ENCODE peak calls at places on chromosomes 16 and 17, in nine cellular contexts. Q is HepG2, D is PC-3, B is lower lobe of right lung, L is Caco-2, P is ascending aorta, Y is K562, K is suprapubic skin, V is GM23248. E is an unnamed sample.
A peak's percentile ranks its signal among the peaks of the same experiment; 100 is the strongest.

GRCh38 chr17:79434215-79434614 is 176.6 kb downstream of the RBFOX3 start:
- DNase-seq in V (no peak), B (no peak), Y (no peak), D (no peak), Q (no peak), L (no peak), P (no peak), K (no peak), E (no peak)

GRCh38 chr17:64262125-64262421 is 987 bp downstream of the TEX2 start:
- DNase-seq in D (no peak), Q (peak; percentile 41), V (no peak), Y (no peak), B (no peak), K (no peak), P (no peak), L (no peak), E (no peak)

GRCh38 chr16:57016301-57016700 is 26.9 kb downstream of the NLRC5 start:
- DNase-seq in Q (no peak), D (no peak), Y (no peak), P (no peak), L (no peak), K (no peak), B (no peak), V (no peak), E (no peak)

GRCh38 chr17:13143001-13143400 is 125.2 kb upstream of the ELAC2 start:
- DNase-seq in Y (no peak), L (no peak), K (no peak), P (no peak), B (no peak), D (no peak), Q (no peak), V (no peak), E (no peak)

GRCh38 chr16:57761301-57761700 is 25.7 kb downstream of the KATNB1 start:
- DNase-seq in V (no peak), D (no peak), Y (no peak), L (no peak), Q (no peak), P (no peak), B (peak; percentile 30), K (no peak), E (no peak)

GRCh38 chr16:2857451-2858244 is at the start of gene PRSS22:
- DNase-seq in D (peak; percentile 66), Y (no peak), P (no peak), B (peak; percentile 81), K (no peak), L (peak; percentile 93), V (peak; percentile 25), Q (no peak), E (peak; percentile 53)

GRCh38 chr16:87681990-87682570 is 79.8 kb downstream of the JPH3 start:
- DNase-seq in B (no peak), V (peak; percentile 85), Q (peak; percentile 42), D (no peak), L (peak; percentile 42), P (no peak), Y (peak; percentile 58), K (no peak), E (no peak)

GRCh38 chr16:55662641-55663040 is 6.9 kb downstream of the SLC6A2 start:
- DNase-seq in B (no peak), L (no peak), Y (no peak), K (peak; percentile 74), Q (no peak), V (no peak), D (no peak), P (no peak), E (no peak)

GRCh38 chr17:1800240-1800639 is 29.5 kb downstream of the SMYD4 start:
- DNase-seq in B (no peak), L (no peak), K (no peak), P (peak; percentile 38), Q (no peak), V (no peak), Y (no peak), D (no peak), E (no peak)

GRCh38 chr16:53509906-53510703 is 7.1 kb upstream of the AKTIP start:
- DNase-seq in V (peak; percentile 79), Y (peak; percentile 76), L (peak; percentile 79), B (peak; percentile 82), K (peak; percentile 87), Q (peak; percentile 67), P (peak; percentile 80), D (peak; percentile 74), E (peak; percentile 77)

GRCh38 chr17:73485130-73485529 is 159.1 kb downstream of the SDK2 start:
- DNase-seq in P (no peak), D (no peak), B (no peak), L (no peak), V (no peak), Y (no peak), Q (no peak), K (no peak), E (no peak)

GRCh38 chr16:57300387-57301125 is 16.1 kb upstream of the PLLP start:
- DNase-seq in K (peak; percentile 99), P (peak; percentile 100), B (peak; percentile 99), D (peak; percentile 97), Q (peak; percentile 99), V (peak; percentile 100), Y (peak; percentile 97), L (peak; percentile 99), E (peak; percentile 100)

GRCh38 chr16:1701216-1701878 is 4.6 kb upstream of the MAPK8IP3 start:
- DNase-seq in K (no peak), L (no peak), B (no peak), Q (no peak), D (no peak), V (no peak), P (no peak), Y (no peak), E (no peak)

GRCh38 chr16:85061566-85061965 is 34.0 kb downstream of the KIAA0513 start:
- DNase-seq in Y (no peak), B (peak; percentile 85), Q (no peak), L (no peak), P (no peak), K (no peak), V (no peak), D (no peak), E (no peak)

GRCh38 chr17:14019186-14019956 is 49.9 kb upstream of the COX10 start:
- DNase-seq in D (peak; percentile 74), Y (peak; percentile 9), B (no peak), P (no peak), V (peak; percentile 62), L (no peak), K (no peak), Q (no peak), E (no peak)

GRCh38 chr17:36506831-36507230 is 20.4 kb downstream of the ZNHIT3 start:
- DNase-seq in B (no peak), L (no peak), V (no peak), Q (no peak), Y (no peak), K (no peak), P (no peak), D (no peak), E (no peak)

GRCh38 chr17:38538906-38539305 is 66.8 kb downstream of the SRCIN1 start:
- DNase-seq in D (peak; percentile 3), P (no peak), Q (no peak), V (no peak), Y (no peak), B (no peak), L (no peak), K (no peak), E (no peak)

GRCh38 chr16:67667434-67667816 is 811 bp downstream of the C16orf86 start:
- DNase-seq in P (no peak), V (no peak), D (no peak), Q (no peak), B (no peak), Y (no peak), K (no peak), L (no peak), E (no peak)

GRCh38 chr16:67669499-67670101 is 3.0 kb downstream of the C16orf86 start:
- DNase-seq in Y (no peak), Q (no peak), V (no peak), D (no peak), B (peak; percentile 30), L (no peak), K (no peak), P (no peak), E (no peak)

GRCh38 chr16:67668495-67669157 is 2.0 kb downstream of the C16orf86 start:
- DNase-seq in D (no peak), V (peak; percentile 20), Y (peak; percentile 68), K (no peak), L (no peak), Q (no peak), B (peak; percentile 49), P (no peak), E (no peak)

GRCh38 chr16:67666538-67667433 is at the start of the genes C16orf86 and ENKD1:
- DNase-seq in B (peak; percentile 92), L (peak; percentile 89), P (peak; percentile 91), Y (peak; percentile 92), K (peak; percentile 92), Q (peak; percentile 83), D (peak; percentile 46), V (peak; percentile 82), E (peak; percentile 75)

GRCh38 chr16:67667817-67668494 is 1.3 kb downstream of the C16orf86 start:
- DNase-seq in L (peak; percentile 88), B (peak; percentile 86), Q (peak; percentile 96), D (peak; percentile 72), K (no peak), Y (peak; percentile 85), V (peak; percentile 97), P (peak; percentile 95), E (peak; percentile 84)
- H3K4me3 ChIP-seq in L (no peak overlapping the region), B (peak overlapping the region; percentile 85), Q (peak overlapping the region; percentile 77), D (no peak overlapping the region), K (peak overlapping the region; percentile 91), Y (no peak overlapping the region), V (peak overlapping the region; percentile 82), P (peak overlapping the region; percentile 88), E (no peak overlapping the region)

DNA sequence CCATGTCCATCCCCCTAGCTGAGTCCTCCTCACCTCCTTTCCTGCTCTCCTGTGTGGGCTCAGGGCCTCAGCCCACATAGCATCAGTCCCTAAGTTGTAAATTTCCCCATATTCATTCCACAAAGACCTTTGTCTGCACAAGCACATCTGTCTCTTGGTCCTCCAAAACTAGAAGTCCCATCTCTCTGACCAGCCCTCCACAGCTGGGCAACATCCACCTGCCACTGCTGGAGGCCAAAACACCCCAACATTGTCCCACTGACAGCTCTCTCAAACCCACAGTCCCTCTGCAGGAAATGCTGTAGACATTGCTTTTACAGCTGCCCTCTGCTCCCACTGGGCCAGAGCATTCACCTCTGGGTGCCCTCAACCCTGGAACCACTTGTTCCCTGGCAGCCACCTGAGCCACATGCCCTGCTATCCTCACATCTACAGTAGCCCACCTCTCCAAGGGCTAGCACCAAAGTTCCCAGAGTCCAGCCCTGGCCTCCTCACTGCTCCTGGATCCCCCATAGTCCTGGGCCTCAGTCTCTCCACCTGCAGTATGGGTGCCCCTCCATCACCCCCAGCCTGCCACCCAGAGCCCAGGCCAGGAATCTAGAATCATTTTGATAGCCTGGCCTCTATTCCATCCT is 1722.7 kb downstream of the TP53TG3F start:
- DNase-seq in D (no peak), Y (no peak), K (no peak), Q (no peak), V (no peak), L (no peak), B (no peak), P (no peak), E (no peak)
- H3K9me3 ChIP-seq in D (no peaks in the 10 kb centered on the region), Y (no peaks in the 10 kb centered on the region), K (no peaks in the 10 kb centered on the region), Q (peaks cover 79% of the 10 kb centered on the region), V (no peaks in the 10 kb centered on the region), L (no peaks in the 10 kb centered on the region), B (no peaks in the 10 kb centered on the region), P (no peaks in the 10 kb centered on the region), E (no peaks in the 10 kb centered on the region)

GRCh38 chr17:19780846-19781245 is 32.7 kb upstream of the ALDH3A1 start:
- DNase-seq in K (no peak), L (no peak), Q (no peak), V (no peak), B (no peak), P (no peak), Y (no peak), D (no peak), E (no peak)
- H3K36me3 ChIP-seq in K (peaks cover 66% of the 10 kb centered on the region), L (no peaks in the 10 kb centered on the region), Q (no peaks in the 10 kb centered on the region), V (peaks cover 33% of the 10 kb centered on the region), B (peaks cover 92% of the 10 kb centered on the region), P (peaks cover 55% of the 10 kb centered on the region), Y (no peaks in the 10 kb centered on the region), D (no peaks in the 10 kb centered on the region), E (peaks cover 3% of the 10 kb centered on the region)

GRCh38 chr17:42155614-42156045 is 841 bp upstream of the RAB5C start:
- DNase-seq in B (no peak), Q (no peak), D (no peak), K (no peak), P (no peak), Y (no peak), V (peak; percentile 65), L (no peak), E (no peak)
- H3K4me3 ChIP-seq in B (peak overlapping the region; percentile 100), Q (no peak overlapping the region), D (no peak overlapping the region), K (peak overlapping the region; percentile 61), P (peak overlapping the region; percentile 92), Y (peak overlapping the region; percentile 93), V (peak overlapping the region; percentile 78), L (no peak overlapping the region), E (no peak overlapping the region)